ENCODE peak calls at places on chromosomes 2 and 18, in seven cellular contexts. V is CD4-positive, alpha-beta T cell; L is OCI-LY7; C is lower lobe of right lung; M is heart right ventricle; G is PC-3; X is A549. I is an unnamed sample.
A peak's percentile ranks its signal among the peaks of the same experiment; 100 is the strongest.

GRCh38 chr18:56982756-56983155 is 164.1 kb upstream of the BOD1L2 start:
- DNase-seq in L (peak; percentile 2), C (no peak), V (no peak), M (no peak), G (no peak), X (no peak), I (no peak)

GRCh38 chr2:224400886-224401632 is 848 bp downstream of the FAM124B start:
- DNase-seq in V (no peak), L (no peak), G (no peak), M (peak; percentile 17), C (no peak), X (no peak), I (no peak)

GRCh38 chr18:25713104-25713503 is 361.1 kb upstream of the ZNF521 start:
- DNase-seq in X (no peak), G (no peak), M (no peak), L (no peak), C (no peak), V (no peak), I (no peak)

GRCh38 chr18:63366270-63366990 is 576 bp downstream of the KDSR start:
- DNase-seq in M (peak; percentile 29), X (peak; percentile 68), V (peak; percentile 56), G (peak; percentile 83), L (peak; percentile 22), C (peak; percentile 70), I (peak; percentile 37)

GRCh38 chr2:206084468-206084869 is 1.5 kb downstream of the INO80D start:
- DNase-seq in L (peak; percentile 23), G (peak; percentile 84), C (peak; percentile 46), V (peak; percentile 5), X (peak; percentile 61), M (peak; percentile 33), I (peak; percentile 70)

GRCh38 chr2:51031004-51031791 is 734 bp downstream of the NRXN1 start:
- DNase-seq in G (no peak), X (no peak), L (no peak), C (no peak), V (no peak), M (no peak), I (no peak)

GRCh38 chr18:64436111-64436510 is 287.2 kb upstream of the LINC00305 start:
- DNase-seq in L (no peak), X (no peak), V (no peak), C (no peak), G (no peak), M (no peak), I (no peak)

GRCh38 chr18:8721716-8722115 is 16.4 kb downstream of the MTCL1 start:
- DNase-seq in M (no peak), L (no peak), V (no peak), X (no peak), G (peak; percentile 58), C (no peak), I (peak; percentile 29)

GRCh38 chr2:101858910-101859309 is 132.8 kb upstream of the IL1R2 start:
- DNase-seq in X (no peak), G (no peak), L (no peak), M (no peak), C (no peak), V (no peak), I (no peak)

GRCh38 chr2:38480617-38481016 is 103.5 kb upstream of the ATL2 start:
- DNase-seq in C (no peak), V (no peak), X (no peak), L (no peak), M (no peak), G (no peak), I (no peak)

GRCh38 chr2:208269091-208269490 is 3.0 kb downstream of the PIKFYVE start:
- DNase-seq in M (no peak), G (no peak), C (no peak), V (no peak), L (peak; percentile 18), X (peak; percentile 14), I (no peak)

GRCh38 chr2:180892081-180892480 is 88.3 kb upstream of the UBE2E3 start:
- DNase-seq in C (no peak), V (no peak), G (no peak), L (no peak), X (no peak), M (no peak), I (no peak)

GRCh38 chr18:78935406-78935805 is 44.2 kb upstream of the SALL3 start:
- DNase-seq in L (no peak), C (no peak), M (no peak), V (no peak), G (no peak), X (no peak), I (no peak)

GRCh38 chr2:46311651-46312223 is 14.5 kb downstream of the EPAS1 start:
- DNase-seq in M (no peak), L (no peak), X (no peak), G (no peak), C (no peak), V (no peak), I (no peak)

GRCh38 chr2:24887325-24887874 is 32.6 kb downstream of the ADCY3 start:
- DNase-seq in L (no peak), X (no peak), M (no peak), G (no peak), C (no peak), V (no peak), I (no peak)

GRCh38 chr2:127647242-127648190 is 1.6 kb downstream of the GPR17 start:
- DNase-seq in V (no peak), G (peak; percentile 40), L (no peak), M (peak; percentile 56), X (no peak), C (peak; percentile 41), I (no peak)

GRCh38 chr18:12278765-12279682 is 24.9 kb downstream of the CIDEA start:
- DNase-seq in X (no peak), G (no peak), M (peak; percentile 82), V (no peak), C (peak; percentile 74), L (no peak), I (peak; percentile 90)

GRCh38 chr18:32349728-32350395 is 120.8 kb downstream of the GAREM1 start:
- DNase-seq in G (peak; percentile 73), L (no peak), X (peak; percentile 13), M (no peak), V (no peak), C (no peak), I (no peak)

GRCh38 chr2:119544075-119545031 is at the start of gene CFAP221:
- DNase-seq in M (peak; percentile 74), X (peak; percentile 53), G (peak; percentile 66), L (no peak), C (peak; percentile 89), V (peak; percentile 5), I (peak; percentile 88)

GRCh38 chr2:235050992-235051351 is 99.2 kb downstream of the SH3BP4 start:
- DNase-seq in X (no peak), L (peak; percentile 27), C (peak; percentile 88), V (no peak), M (peak; percentile 91), G (peak; percentile 80), I (no peak)

GRCh38 chr18:61833387-61833786 is 59.4 kb downstream of the RNF152 start:
- DNase-seq in G (no peak), C (no peak), L (no peak), X (no peak), M (no peak), V (no peak), I (no peak)

GRCh38 chr2:102226612-102227351 is 40.0 kb downstream of the IL1RL2 start:
- DNase-seq in V (no peak), L (no peak), X (no peak), M (no peak), G (peak; percentile 45), C (no peak), I (no peak)

GRCh38 chr2:34104601-34105000 is 505.5 kb upstream of the FAM98A start:
- DNase-seq in G (peak; percentile 73), C (no peak), M (no peak), V (no peak), L (no peak), X (no peak), I (no peak)

GRCh38 chr18:23281626-23282436 is 146.5 kb downstream of the CABLES1 start:
- DNase-seq in L (no peak), M (no peak), V (no peak), G (peak; percentile 98), X (peak; percentile 11), C (no peak), I (no peak)

GRCh38 chr2:210481601-210482124 is 5.1 kb upstream of the LANCL1 start:
- DNase-seq in G (peak; percentile 27), V (no peak), X (no peak), L (no peak), C (no peak), M (no peak), I (no peak)

GRCh38 chr18:45335644-45336043 is 279.6 kb upstream of the SLC14A2 start:
- DNase-seq in L (no peak), C (no peak), X (no peak), V (no peak), M (no peak), G (peak; percentile 76), I (no peak)

GRCh38 chr2:120512321-120512710 is 166.4 kb downstream of the INHBB start:
- DNase-seq in L (no peak), M (no peak), C (no peak), G (no peak), V (no peak), X (no peak), I (peak; percentile 34)

GRCh38 chr18:27645929-27646328 is 460.8 kb upstream of the CHST9 start:
- DNase-seq in C (no peak), X (no peak), G (no peak), L (no peak), V (no peak), M (no peak), I (no peak)

GRCh38 chr18:1012775-1013174 is 108.1 kb downstream of the ADCYAP1 start:
- DNase-seq in X (no peak), V (no peak), L (no peak), G (no peak), M (no peak), C (no peak), I (no peak)

GRCh38 chr2:94774851-94775250 is 96.4 kb upstream of the TEKT4 start:
- DNase-seq in V (no peak), M (no peak), X (no peak), G (no peak), L (no peak), C (no peak), I (no peak)
- H3K9me3 ChIP-seq in V (no peaks in the 10 kb centered on the region), M (no peaks in the 10 kb centered on the region), X (no peaks in the 10 kb centered on the region), G (no peaks in the 10 kb centered on the region), L (no peaks in the 10 kb centered on the region), C (no peaks in the 10 kb centered on the region), I (no peaks in the 10 kb centered on the region)

GRCh38 chr2:237312021-237312755 is 101.8 kb downstream of the COL6A3 start:
- DNase-seq in C (no peak), X (no peak), V (no peak), G (no peak), M (no peak), L (no peak), I (no peak)
- TF ChIP-seq CTCF in C (no peak), X (no peak), V (no peak), G (no peak), M (no peak), L (no peak), I (no peak)

GRCh38 chr2:228709788-228710371 is 528.4 kb upstream of the SPHKAP start:
- DNase-seq in L (no peak), X (no peak), V (no peak), C (no peak), M (no peak), G (peak; percentile 38), I (no peak)
- H3K9me3 ChIP-seq in L (no peaks in the 10 kb centered on the region), X (no peaks in the 10 kb centered on the region), V (no peaks in the 10 kb centered on the region), C (no peaks in the 10 kb centered on the region), M (no peaks in the 10 kb centered on the region), G (peaks cover 10% of the 10 kb centered on the region), I (no peaks in the 10 kb centered on the region)

DNA sequence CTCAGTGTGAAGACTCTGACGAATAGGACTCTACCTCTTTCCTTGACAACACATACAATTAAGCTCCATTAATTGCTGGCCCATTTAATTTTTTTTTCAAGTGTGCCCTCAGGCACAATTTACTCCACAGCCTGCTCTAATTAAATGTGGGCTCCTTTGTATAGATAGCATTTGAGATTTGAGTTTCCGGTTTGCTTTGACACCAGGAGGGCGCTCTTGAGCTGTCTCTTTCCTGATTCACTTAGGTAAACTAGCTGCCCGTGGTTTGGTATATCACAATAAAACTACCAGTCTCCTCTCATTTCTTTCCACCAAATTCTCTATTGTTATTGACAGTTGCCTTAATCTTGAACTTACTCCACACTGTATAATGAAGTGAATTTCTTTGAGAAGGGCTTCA is 666.0 kb downstream of the DSC3 start:
- DNase-seq in G (peak; percentile 57), X (no peak), C (no peak), L (no peak), V (no peak), M (no peak), I (no peak)
- TF ChIP-seq CTCF in G (peak; percentile 60), X (no peak), C (no peak), L (peak; percentile 32), V (no peak), M (no peak), I (no peak)